ENCODE peak calls at places on chromosomes 7 and 10, in eight cellular contexts. J is A549, R is body of pancreas, E is K562, I is IMR-90, B is cardiac muscle cell, V is transverse colon, N is tibial artery. U is an unnamed sample.

GRCh38 chr10:102139281-102140110 is 6.7 kb downstream of the PPRC1 start:
- DNase-seq in V (no peak), R (no peak), J (no peak), N (no peak), I (no peak), B (no peak), E (no peak), U (no peak)

GRCh38 chr10:114472874-114473248 is 68.6 kb upstream of the AFAP1L2 start:
- DNase-seq in R (no peak), I (no peak), B (no peak), E (no peak), V (no peak), J (no peak), N (no peak), U (no peak)

GRCh38 chr7:43536773-43537172 is 46.1 kb upstream of the STK17A start:
- DNase-seq in R (no peak), I (no peak), J (no peak), E (no peak), N (no peak), V (no peak), B (no peak), U (no peak)

GRCh38 chr10:27285093-27285492 is 44.5 kb upstream of the ACBD5 start:
- DNase-seq in V (no peak), R (peak; percentile 17), N (no peak), I (peak; percentile 2), B (peak; percentile 26), E (no peak), J (peak; percentile 44), U (no peak)

GRCh38 chr7:111459757-111460280 is 102.5 kb downstream of the IMMP2L start:
- DNase-seq in R (no peak), N (no peak), V (no peak), J (no peak), I (peak; percentile 13), E (no peak), B (peak; percentile 75), U (no peak)

GRCh38 chr7:132537451-132537850 is 38.8 kb downstream of the PLXNA4 start:
- DNase-seq in N (no peak), B (no peak), J (no peak), I (no peak), R (no peak), E (no peak), V (no peak), U (no peak)

GRCh38 chr7:94050046-94050445 is 45.9 kb upstream of the BET1 start:
- DNase-seq in I (no peak), N (no peak), B (no peak), V (peak; percentile 12), E (no peak), J (no peak), R (no peak), U (no peak)

GRCh38 chr10:96540240-96540639 is 26.5 kb upstream of the TLL2 start:
- DNase-seq in E (no peak), J (no peak), B (no peak), V (no peak), I (no peak), N (no peak), R (no peak), U (no peak)

GRCh38 chr7:104272767-104273384 is 55.5 kb upstream of the LHFPL3 start:
- DNase-seq in B (peak; percentile 53), J (peak; percentile 41), I (peak; percentile 57), E (peak; percentile 19), V (no peak), N (no peak), R (no peak), U (peak; percentile 22)

GRCh38 chr10:129495697-129496096 is 28.7 kb downstream of the MGMT start:
- DNase-seq in I (no peak), V (no peak), J (no peak), N (no peak), B (no peak), E (no peak), R (no peak), U (no peak)

GRCh38 chr7:26555971-26556830 is 264.5 kb downstream of the SNX10 start:
- DNase-seq in R (no peak), J (no peak), V (no peak), B (no peak), N (no peak), E (no peak), I (no peak), U (no peak)

GRCh38 chr7:137399827-137400823 is 56.6 kb upstream of the PTN start:
- DNase-seq in J (no peak), N (no peak), R (no peak), V (no peak), E (no peak), I (peak; percentile 74), B (no peak), U (no peak)

GRCh38 chr7:27435461-27435860 is 192.9 kb downstream of the EVX1 start:
- DNase-seq in B (peak; percentile 6), R (no peak), J (no peak), I (peak; percentile 67), V (no peak), E (no peak), N (no peak), U (no peak)

GRCh38 chr10:7686351-7687171 is 16.6 kb upstream of the ITIH2 start:
- DNase-seq in I (no peak), N (no peak), B (no peak), V (no peak), J (no peak), R (no peak), E (no peak), U (no peak)

GRCh38 chr10:7988985-7989384 is 65.5 kb upstream of the GATA3 start:
- DNase-seq in R (no peak), E (peak; percentile 54), N (no peak), I (no peak), V (no peak), B (no peak), J (peak; percentile 37), U (no peak)

GRCh38 chr10:77899080-77899477 is 27.5 kb downstream of the DLG5 start:
- DNase-seq in V (peak; percentile 77), N (no peak), I (peak; percentile 51), E (no peak), R (peak; percentile 67), B (peak; percentile 62), J (peak; percentile 51), U (no peak)
- H3K4me1 ChIP-seq in V (peaks cover 41% of the 10 kb centered on the region), N (peaks cover 2% of the 10 kb centered on the region), I (peaks cover 17% of the 10 kb centered on the region), E (peaks cover 34% of the 10 kb centered on the region), R (peaks cover 25% of the 10 kb centered on the region), B (peaks cover 22% of the 10 kb centered on the region), J (peaks cover 31% of the 10 kb centered on the region), U (no peaks in the 10 kb centered on the region)

GRCh38 chr7:105305633-105306032 is 83.1 kb downstream of the SRPK2 start:
- DNase-seq in V (no peak), E (no peak), R (no peak), I (no peak), N (no peak), J (no peak), B (no peak), U (no peak)

GRCh38 chr7:105307163-105307672 is 81.5 kb downstream of the SRPK2 start:
- DNase-seq in N (no peak), V (no peak), J (no peak), B (no peak), I (no peak), R (no peak), E (no peak), U (no peak)

GRCh38 chr7:105304040-105304895 is 84.5 kb downstream of the SRPK2 start:
- DNase-seq in E (no peak), R (no peak), V (no peak), B (peak; percentile 61), J (peak; percentile 11), I (peak; percentile 77), N (no peak), U (no peak)

GRCh38 chr7:105309235-105310156 is 79.2 kb downstream of the SRPK2 start:
- DNase-seq in I (no peak), J (no peak), N (no peak), R (no peak), V (no peak), E (no peak), B (no peak), U (no peak)

GRCh38 chr7:105306160-105306784 is 82.4 kb downstream of the SRPK2 start:
- DNase-seq in R (no peak), N (no peak), I (no peak), E (no peak), V (no peak), J (no peak), B (peak; percentile 20), U (no peak)
- H3K4me1 ChIP-seq in R (peaks cover 38% of the 10 kb centered on the region), N (peaks cover 2% of the 10 kb centered on the region), I (peaks cover 11% of the 10 kb centered on the region), E (peaks cover 5% of the 10 kb centered on the region), V (peaks cover 26% of the 10 kb centered on the region), J (peaks cover 10% of the 10 kb centered on the region), B (peaks cover 7% of the 10 kb centered on the region), U (no peaks in the 10 kb centered on the region)

DNA sequence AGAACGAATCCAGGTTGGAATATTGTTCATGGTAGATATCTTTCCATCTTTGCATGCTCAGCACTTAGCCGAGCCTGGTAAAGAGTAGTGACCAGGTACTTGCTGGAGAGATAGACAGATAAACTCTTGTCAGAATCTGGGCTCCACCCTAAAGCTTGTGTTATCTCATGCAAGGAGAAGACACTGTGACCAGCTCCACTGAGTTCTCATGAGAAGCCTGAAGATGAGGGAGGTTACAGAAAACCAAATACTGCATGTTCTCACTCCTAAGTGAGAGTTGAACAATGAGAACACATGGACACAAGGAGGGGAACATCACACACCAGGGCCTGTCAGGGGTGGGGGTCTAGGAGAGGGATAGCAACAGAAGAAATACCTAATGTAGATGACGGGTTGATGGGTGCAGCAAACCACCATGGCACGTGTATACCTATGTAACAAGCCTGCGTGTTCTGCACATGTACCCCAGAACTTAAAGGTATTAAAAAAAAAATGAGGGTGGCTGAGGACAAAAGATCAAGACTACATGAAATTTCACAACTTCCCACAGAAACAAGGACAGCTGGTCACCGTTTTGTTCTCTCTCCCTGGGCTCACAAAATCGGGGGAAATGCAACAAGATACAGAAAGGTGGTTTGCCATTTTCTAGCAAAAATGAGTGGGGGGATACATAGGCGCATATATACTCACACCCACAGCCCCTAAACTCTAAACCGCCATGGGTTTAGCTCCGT is 17.4 kb downstream of the DLG5 start:
- DNase-seq in B (no peak), V (no peak), J (no peak), E (peak; percentile 61), R (no peak), N (no peak), I (no peak), U (no peak)
- H3K4me1 ChIP-seq in B (peaks cover 6% of the 10 kb centered on the region), V (peaks cover 17% of the 10 kb centered on the region), J (peaks cover 78% of the 10 kb centered on the region), E (peaks cover 54% of the 10 kb centered on the region), R (peaks cover 30% of the 10 kb centered on the region), N (peaks cover 3% of the 10 kb centered on the region), I (peaks cover 22% of the 10 kb centered on the region), U (peaks cover 4% of the 10 kb centered on the region)

DNA sequence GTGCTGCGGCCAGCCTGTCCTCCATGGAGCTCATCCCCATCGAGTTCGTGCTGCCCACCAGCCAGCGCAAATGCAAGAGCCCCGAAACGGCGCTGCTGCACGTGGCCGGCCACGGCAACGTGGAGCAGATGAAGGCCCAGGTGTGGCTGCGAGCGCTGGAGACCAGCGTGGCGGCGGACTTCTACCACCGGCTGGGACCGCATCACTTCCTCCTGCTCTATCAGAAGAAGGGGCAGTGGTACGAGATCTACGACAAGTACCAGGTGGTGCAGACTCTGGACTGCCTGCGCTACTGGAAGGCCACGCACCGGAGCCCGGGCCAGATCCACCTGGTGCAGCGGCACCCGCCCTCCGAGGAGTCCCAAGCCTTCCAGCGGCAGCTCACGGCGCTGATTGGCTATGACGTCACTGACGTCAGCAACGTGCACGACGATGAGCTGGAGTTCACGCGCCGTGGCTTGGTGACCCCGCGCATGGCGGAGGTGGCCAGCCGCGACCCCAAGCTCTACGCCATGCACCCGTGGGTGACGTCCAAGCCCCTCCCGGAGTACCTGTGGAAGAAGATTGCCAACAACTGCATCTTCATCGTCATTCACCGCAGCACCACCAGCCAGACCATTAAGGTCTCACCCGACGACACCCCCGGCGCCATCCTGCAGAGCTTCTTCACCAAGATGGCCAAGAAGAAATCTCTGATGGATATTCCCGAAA is 2.7 kb downstream of the PIK3CG start:
- DNase-seq in R (no peak), N (no peak), J (no peak), B (no peak), V (no peak), E (no peak), I (no peak), U (no peak)
- H3K4me1 ChIP-seq in R (no peaks in the 10 kb centered on the region), N (no peaks in the 10 kb centered on the region), J (no peaks in the 10 kb centered on the region), B (peaks cover 5% of the 10 kb centered on the region), V (no peaks in the 10 kb centered on the region), E (peaks cover 13% of the 10 kb centered on the region), I (no peaks in the 10 kb centered on the region), U (no peaks in the 10 kb centered on the region)